ENCODE peak calls at places on chromosomes 11 and 22, in five cellular contexts. F is IMR-90, M is H1, H is mesenchymal stem cell, K is neuronal stem cell. N is an unnamed sample. For H3K36me3, the result is how much of the 10 kb centered on the place peaks cover.

GRCh38 chr22:25068701-25069100 is 116.2 kb downstream of the KIAA1671 start:
- DNase-seq in K (no peak), H (no peak), F (no peak), M (no peak), N (no peak)

GRCh38 chr22:37633693-37634504 is 5.6 kb upstream of the SH3BP1 start:
- DNase-seq in H (peak), F (peak), K (peak), M (peak), N (peak)

GRCh38 chr11:17646451-17647145 is 72.8 kb upstream of the MYOD1 start:
- DNase-seq in F (no peak), K (no peak), H (no peak), M (no peak), N (no peak)

GRCh38 chr11:120682026-120682649 is 170.6 kb downstream of the GRIK4 start:
- DNase-seq in F (no peak), M (no peak), K (no peak), H (no peak), N (no peak)

GRCh38 chr22:24758164-24758799 is 16.2 kb downstream of the PIWIL3 start:
- DNase-seq in H (peak), M (peak), F (peak), K (peak), N (peak)

GRCh38 chr11:91997178-91997577 is 227.4 kb upstream of the FAT3 start:
- DNase-seq in K (no peak), H (no peak), M (no peak), F (no peak), N (no peak)

GRCh38 chr22:36739185-36739584 is 35.6 kb upstream of the CACNG2 start:
- DNase-seq in M (no peak), F (no peak), H (no peak), K (no peak), N (no peak)

GRCh38 chr11:46039990-46040389 is 81.3 kb downstream of the PHF21A start:
- DNase-seq in K (no peak), M (no peak), H (no peak), F (peak), N (no peak)

GRCh38 chr11:15933896-15934625 is 422.3 kb downstream of the SOX6 start:
- DNase-seq in F (peak), M (peak), K (no peak), H (no peak), N (no peak)

GRCh38 chr11:127470485-127470884 is 469.9 kb upstream of the KIRREL3 start:
- DNase-seq in M (peak), F (no peak), H (peak), K (no peak), N (peak)

GRCh38 chr11:67345949-67346819 is 7.2 kb downstream of the POLD4 start:
- DNase-seq in F (peak), M (no peak), H (peak), K (no peak), N (peak)

GRCh38 chr11:65426839-65427690 is 4.5 kb downstream of the NEAT1 start:
- DNase-seq in M (no peak), H (peak), F (peak), K (no peak), N (peak)

GRCh38 chr11:73999581-74000306 is 9.1 kb downstream of the UCP3 start:
- DNase-seq in M (no peak), K (no peak), H (no peak), F (no peak), N (no peak)

GRCh38 chr22:35564975-35565867 is 24.6 kb downstream of the RASD2 start:
- DNase-seq in K (no peak), F (peak), H (no peak), M (no peak), N (no peak)

GRCh38 chr11:118820412-118821357 is 29.7 kb upstream of the DDX6 start:
- DNase-seq in F (no peak), M (peak), H (no peak), K (no peak), N (no peak)

GRCh38 chr11:122743093-122743741 is 87.7 kb downstream of the UBASH3B start:
- DNase-seq in H (no peak), K (no peak), F (no peak), M (no peak), N (no peak)

GRCh38 chr11:12192796-12193514 is 82.6 kb downstream of the MICAL2 start:
- DNase-seq in M (no peak), F (no peak), K (no peak), H (no peak), N (peak)

GRCh38 chr22:28801845-28802594 is 1.7 kb upstream of the XBP1 start:
- DNase-seq in H (no peak), M (no peak), K (no peak), F (no peak), N (peak)

GRCh38 chr22:42887523-42888507 is 30.7 kb upstream of the ARFGAP3 start:
- DNase-seq in H (no peak), F (no peak), M (no peak), K (no peak), N (no peak)

GRCh38 chr22:49597428-49598039 is 230.1 kb downstream of the BRD1 start:
- DNase-seq in K (no peak), H (no peak), F (no peak), M (no peak), N (no peak)

GRCh38 chr11:83858694-83859093 is 572.5 kb upstream of the CCDC90B start:
- DNase-seq in M (no peak), F (no peak), H (no peak), K (no peak), N (no peak)

GRCh38 chr22:44992166-44992565 is 17.6 kb downstream of the PHF21B start:
- DNase-seq in H (no peak), K (no peak), M (no peak), F (no peak), N (no peak)

GRCh38 chr11:34028407-34028804 is 23.1 kb upstream of the CAPRIN1 start:
- DNase-seq in K (no peak), H (no peak), F (peak), M (no peak), N (no peak)

GRCh38 chr22:45771711-45772110 is 100.1 kb downstream of the ATXN10 start:
- DNase-seq in H (no peak), F (no peak), K (no peak), M (no peak), N (no peak)

GRCh38 chr22:50672471-50673230 is at the start of gene SHANK3:
- DNase-seq in F (no peak), K (no peak), H (no peak), M (no peak), N (no peak)

GRCh38 chr11:60345489-60345888 is 18.4 kb downstream of the MS4A6E start:
- DNase-seq in F (no peak), M (peak), K (no peak), H (peak), N (peak)

GRCh38 chr11:47399860-47400812 is 8.3 kb upstream of the SLC39A13 start:
- DNase-seq in K (no peak), H (no peak), F (no peak), M (no peak), N (no peak)

DNA sequence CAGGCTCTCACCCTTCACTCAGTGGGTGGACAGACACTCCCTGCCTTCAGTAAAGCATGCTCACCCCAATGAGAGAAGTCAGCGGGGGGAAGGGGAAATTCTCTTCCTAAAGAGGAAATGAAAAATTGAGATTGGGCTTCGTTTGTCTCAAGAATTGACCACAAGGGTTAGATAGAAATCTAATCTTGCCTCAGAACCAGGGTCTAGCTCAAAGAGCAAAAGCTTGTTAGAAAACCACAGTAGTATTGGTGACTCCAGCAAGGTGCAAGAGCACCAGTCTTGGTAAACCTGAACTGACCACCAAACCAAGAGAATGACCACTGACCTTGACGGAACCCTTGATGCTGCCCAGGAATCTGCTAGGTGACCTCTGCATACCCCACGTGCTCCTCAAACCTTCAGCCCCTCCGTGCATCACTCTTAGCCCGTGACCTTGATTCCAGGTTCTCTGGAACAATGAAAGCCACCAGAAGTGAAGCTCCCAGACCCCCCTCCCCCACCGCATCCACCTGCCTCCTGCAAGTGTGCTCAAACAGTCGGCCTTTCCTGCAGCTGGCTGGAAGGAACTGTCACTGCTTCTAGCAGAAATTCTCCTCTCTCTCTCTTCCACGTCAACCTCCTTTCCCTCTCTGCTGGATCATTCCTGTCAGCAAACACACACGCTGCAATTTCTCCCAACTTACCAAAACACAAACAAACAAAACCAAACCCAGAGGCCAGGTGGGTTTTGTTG is 3.1 kb upstream of the TMA7B start:
- DNase-seq in K (no peak), H (peak), F (no peak), M (no peak), N (no peak)
- H3K23ac ChIP-seq in K (no peak), H (no peak), F (no peak), M (no peak), N (no peak)

GRCh38 chr22:39185601-39186012 is 33.1 kb upstream of the CBX7 start:
- DNase-seq in K (no peak), H (peak), F (peak), M (no peak), N (no peak)
- H4K91ac ChIP-seq in K (no peak), H (peak), F (peak), M (no peak), N (no peak)

GRCh38 chr11:75547177-75547576 is 14.9 kb upstream of the SERPINH1 start:
- DNase-seq in F (no peak), K (no peak), M (no peak), H (no peak), N (no peak)

GRCh38 chr11:75553182-75553581 is 8.9 kb upstream of the SERPINH1 start:
- DNase-seq in K (no peak), H (no peak), M (no peak), F (no peak), N (no peak)

GRCh38 chr11:75548571-75549272 is 13.3 kb upstream of the SERPINH1 start:
- DNase-seq in H (no peak), M (no peak), F (no peak), K (no peak), N (no peak)

GRCh38 chr11:75547617-75548054 is 14.4 kb upstream of the SERPINH1 start:
- DNase-seq in H (peak), K (peak), M (peak), F (peak), N (peak)

GRCh38 chr11:75549370-75549958 is 12.6 kb upstream of the SERPINH1 start:
- DNase-seq in M (no peak), K (no peak), H (no peak), F (no peak), N (no peak)
- H3K36me3 ChIP-seq in M (under half), K (under half), H (under half), F (under half), N (under half)

DNA sequence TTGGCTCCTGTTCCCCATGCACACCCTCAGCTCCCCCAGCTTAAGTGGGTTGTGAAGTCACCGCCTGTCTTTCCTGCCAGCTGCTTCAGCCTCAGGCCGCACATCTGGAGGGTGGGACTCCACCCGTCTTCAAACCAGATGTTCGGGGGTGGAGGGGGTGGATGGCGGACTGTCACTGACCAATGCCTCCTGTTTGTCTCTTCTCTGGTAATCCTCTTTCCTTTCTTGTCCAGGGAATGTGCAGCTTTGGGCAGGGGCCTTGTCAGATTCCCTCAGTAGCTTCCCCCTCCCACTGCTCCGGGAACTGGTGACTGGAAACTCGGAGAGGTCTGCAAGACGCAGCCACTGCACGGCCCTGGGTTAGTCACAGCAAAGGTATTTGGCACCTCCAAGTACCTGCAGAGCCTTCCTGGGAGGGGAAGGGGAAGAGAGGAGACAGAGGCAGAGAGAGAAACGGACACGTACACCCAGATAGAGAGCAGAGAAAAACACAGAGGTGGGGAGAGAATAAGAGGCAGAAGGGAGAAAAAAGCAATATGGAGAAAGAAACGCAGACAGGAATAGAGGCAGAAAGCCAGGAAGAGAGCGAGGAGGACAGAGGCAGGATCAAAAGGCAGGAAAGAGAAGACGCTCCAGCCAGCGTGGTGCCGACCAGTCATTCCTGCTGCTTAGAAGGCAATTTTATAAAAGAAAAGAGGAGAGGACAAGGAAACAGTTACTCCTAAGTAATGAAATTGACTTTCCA is 56.1 kb upstream of the TIMP3 start:
- DNase-seq in F (peak), M (no peak), K (peak), H (peak), N (peak)
- H3K23ac ChIP-seq in F (peak), M (no peak), K (no peak), H (no peak), N (no peak)

GRCh38 chr11:61971177-61972111 is 4.0 kb upstream of the FTH1 start:
- DNase-seq in H (peak), M (peak), F (peak), K (peak), N (peak)
- H4K91ac ChIP-seq in H (peak), M (peak), F (peak), K (no peak), N (peak)

N was measured in trophoblast cell.